ENCODE peak calls at places on chromosomes 11 and 22, in six cellular contexts. T is right cardiac atrium, D is lower lobe of right lung, J is fibroblast of mammary gland, L is endodermal cell, I is HFF-Myc. O is an unnamed sample.

GRCh38 chr11:107590460-107591097 is 368 bp upstream of the ELMOD1 start:
- DNase-seq in T (no peak), D (no peak), J (no peak), L (peak; percentile 67), I (no peak), O (no peak)

GRCh38 chr11:14065153-14065552 is 102.6 kb downstream of the SPON1 start:
- DNase-seq in T (no peak), D (no peak), J (peak; percentile 21), L (no peak), I (no peak), O (no peak)

GRCh38 chr11:93936416-93936815 is 84.7 kb upstream of the HEPHL1 start:
- DNase-seq in T (no peak), D (no peak), J (no peak), L (no peak), I (no peak), O (no peak)

GRCh38 chr11:126414615-126415014 is 59.1 kb downstream of the ST3GAL4 start:
- DNase-seq in T (peak; percentile 79), D (peak; percentile 39), J (no peak), L (no peak), I (no peak), O (no peak)

GRCh38 chr22:23626286-23626975 is 5.7 kb downstream of the DRICH1 start:
- DNase-seq in T (no peak), D (no peak), J (no peak), L (no peak), I (no peak), O (no peak)

GRCh38 chr11:45647329-45647728 is 18.1 kb downstream of the CHST1 start:
- DNase-seq in T (no peak), D (no peak), J (no peak), L (no peak), I (no peak), O (no peak)

GRCh38 chr11:35162795-35163194 is 23.8 kb downstream of the CD44 start:
- DNase-seq in T (no peak), D (no peak), J (peak; percentile 61), L (no peak), I (no peak), O (peak; percentile 47)

GRCh38 chr22:28983190-28983589 is 78.4 kb downstream of the C22orf31 start:
- DNase-seq in T (no peak), D (no peak), J (no peak), L (peak; percentile 68), I (no peak), O (no peak)

GRCh38 chr11:44607987-44608386 is 42.5 kb downstream of the CD82 start:
- DNase-seq in T (no peak), D (no peak), J (peak; percentile 44), L (no peak), I (no peak), O (peak; percentile 48)

GRCh38 chr11:125380756-125381445 is 115.2 kb downstream of the FEZ1 start:
- DNase-seq in T (no peak), D (no peak), J (no peak), L (no peak), I (no peak), O (no peak)

DNA sequence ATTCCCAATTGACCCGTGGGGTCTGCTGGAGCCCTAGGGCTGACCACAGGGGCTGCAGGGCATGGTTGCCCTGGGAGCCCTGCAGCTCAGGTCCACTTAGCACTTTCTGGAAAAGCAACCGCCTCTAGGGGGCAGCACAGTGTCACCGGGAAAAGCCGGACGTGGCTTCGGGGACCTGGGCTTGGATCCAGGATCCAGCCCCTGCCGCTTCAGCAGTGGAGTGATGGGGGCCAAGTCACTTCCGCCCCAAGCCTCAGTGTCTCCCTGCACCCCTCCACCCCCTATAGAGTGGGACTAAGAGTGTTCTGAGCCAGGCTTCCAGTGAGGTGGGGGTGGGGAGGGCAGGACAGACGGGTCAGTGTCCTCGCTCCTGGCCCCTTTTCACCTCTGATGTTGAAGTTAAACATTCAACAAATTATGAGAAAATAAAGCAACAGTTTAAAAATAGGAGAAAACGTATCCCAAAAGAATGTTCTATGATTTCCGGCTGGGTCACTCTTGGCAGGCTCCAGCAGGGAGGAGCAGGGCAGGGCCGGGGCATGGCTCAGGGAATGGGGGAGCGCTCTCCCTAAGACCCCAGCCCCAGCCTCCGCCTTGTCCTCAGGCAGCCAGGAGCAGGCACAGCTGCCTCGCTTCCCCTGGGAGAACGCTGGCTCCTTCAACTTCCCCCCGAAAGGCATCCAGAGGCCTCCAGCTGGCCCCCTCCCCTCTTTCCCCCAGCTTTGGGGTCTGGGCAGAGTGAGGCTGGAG is 96.5 kb upstream of the FGF3 start:
- DNase-seq in T (peak; percentile 95), D (peak; percentile 81), J (peak; percentile 47), L (peak; percentile 97), I (peak; percentile 19), O (peak; percentile 70)
- H3K4me3 ChIP-seq in T (no peak overlapping the region), D (no peak overlapping the region), J (no peak overlapping the region), L (no peak overlapping the region), I (no peak overlapping the region), O (peak overlapping the region; percentile 8)

GRCh38 chr11:85626496-85626895 is 648 bp downstream of the DLG2 start:
- DNase-seq in T (no peak), D (no peak), J (no peak), L (no peak), I (no peak), O (no peak)
- H3K4me3 ChIP-seq in T (peak overlapping the region; percentile 95), D (peak overlapping the region; percentile 78), J (no peak overlapping the region), L (peak overlapping the region; percentile 91), I (peak overlapping the region; percentile 89), O (no peak overlapping the region)

DNA sequence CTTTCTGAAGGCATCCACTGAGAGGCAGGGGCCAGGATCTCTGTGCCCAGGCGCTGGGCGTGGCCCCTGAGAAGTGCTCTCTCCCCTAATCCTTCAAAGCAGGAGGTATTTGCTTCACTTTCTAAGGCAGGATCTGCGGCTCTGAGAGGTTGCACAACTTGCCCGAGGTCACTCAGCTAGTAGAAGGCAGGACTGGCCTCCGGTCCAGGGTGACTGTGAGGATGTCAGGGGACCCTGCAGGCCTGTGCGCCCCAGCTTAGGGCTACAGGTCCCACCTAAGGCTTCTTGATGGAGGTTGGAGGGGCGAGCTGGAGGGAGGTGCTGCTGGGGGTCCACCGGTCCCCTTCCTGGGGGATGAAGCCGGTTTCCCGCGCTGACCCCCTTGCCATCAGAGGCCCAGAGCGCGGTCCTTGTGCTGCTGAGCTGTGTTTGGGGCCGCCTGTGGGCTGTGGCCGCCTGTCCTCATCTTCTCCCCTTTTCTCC is 979 bp downstream of the SMIM38 start:
- DNase-seq in T (no peak), D (peak; percentile 72), J (peak; percentile 7), L (no peak), I (no peak), O (peak; percentile 50)
- H3K4me3 ChIP-seq in T (no peak overlapping the region), D (peak overlapping the region; percentile 25), J (no peak overlapping the region), L (no peak overlapping the region), I (no peak overlapping the region), O (peak overlapping the region; percentile 11)

GRCh38 chr22:38757464-38757757 is 1.6 kb upstream of the SUN2 start:
- DNase-seq in T (no peak), D (no peak), J (no peak), L (no peak), I (no peak), O (no peak)
- H3K4me3 ChIP-seq in T (no peak overlapping the region), D (peak overlapping the region; percentile 72), J (no peak overlapping the region), L (no peak overlapping the region), I (no peak overlapping the region), O (no peak overlapping the region)

GRCh38 chr22:39915295-39915726 is 14.4 kb downstream of the GRAP2 start:
- DNase-seq in T (no peak), D (no peak), J (no peak), L (no peak), I (no peak), O (no peak)
- H3K4me3 ChIP-seq in T (no peak overlapping the region), D (no peak overlapping the region), J (no peak overlapping the region), L (no peak overlapping the region), I (no peak overlapping the region), O (no peak overlapping the region)

DNA sequence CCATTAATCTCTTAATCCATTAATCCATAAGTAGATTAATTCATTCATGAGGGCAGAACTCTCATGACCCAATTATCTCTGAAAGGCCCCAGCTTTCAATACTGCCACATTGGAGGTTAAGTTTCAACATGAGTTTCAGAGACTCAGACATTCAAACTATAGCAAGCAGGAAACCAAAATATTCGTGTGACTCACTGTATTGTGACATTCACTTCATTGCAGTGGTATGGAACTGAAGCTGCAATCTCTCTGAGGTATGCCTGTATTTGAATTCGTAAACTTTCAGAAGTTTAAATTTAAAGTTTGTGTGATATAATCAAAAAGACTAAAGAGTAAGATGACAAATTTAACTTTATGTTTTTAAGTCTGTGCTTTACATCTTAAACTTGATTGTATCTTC is 2.9 kb upstream of the OR52J3 start:
- DNase-seq in T (no peak), D (no peak), J (peak; percentile 16), L (no peak), I (no peak), O (peak; percentile 48)
- H3K4me3 ChIP-seq in T (no peak overlapping the region), D (no peak overlapping the region), J (no peak overlapping the region), L (no peak overlapping the region), I (no peak overlapping the region), O (no peak overlapping the region)

GRCh38 chr11:118304227-118304808 is at the start of gene CD3E:
- DNase-seq in T (no peak), D (no peak), J (no peak), L (no peak), I (no peak), O (no peak)
- H3K4me3 ChIP-seq in T (no peak within 1 kb of the TSS), D (peak within 1 kb of the TSS; percentile 33), J (no peak within 1 kb of the TSS), L (no peak within 1 kb of the TSS), I (no peak within 1 kb of the TSS), O (no peak within 1 kb of the TSS)

GRCh38 chr11:66676931-66677598 is 622 bp downstream of the RBM4B start:
- DNase-seq in T (no peak), D (no peak), J (peak; percentile 6), L (no peak), I (no peak), O (peak; percentile 23)

GRCh38 chr11:66677599-66678375 is at the start of gene RBM4B:
- DNase-seq in T (peak; percentile 99), D (peak; percentile 98), J (peak; percentile 89), L (peak; percentile 99), I (peak; percentile 65), O (peak; percentile 95)

GRCh38 chr11:66676279-66676919 is 1.3 kb downstream of the RBM4B start:
- DNase-seq in T (no peak), D (no peak), J (no peak), L (no peak), I (no peak), O (no peak)

GRCh38 chr11:66670816-66671215 is 6.9 kb downstream of the RBM4B start:
- DNase-seq in T (no peak), D (no peak), J (no peak), L (no peak), I (no peak), O (no peak)

DNA sequence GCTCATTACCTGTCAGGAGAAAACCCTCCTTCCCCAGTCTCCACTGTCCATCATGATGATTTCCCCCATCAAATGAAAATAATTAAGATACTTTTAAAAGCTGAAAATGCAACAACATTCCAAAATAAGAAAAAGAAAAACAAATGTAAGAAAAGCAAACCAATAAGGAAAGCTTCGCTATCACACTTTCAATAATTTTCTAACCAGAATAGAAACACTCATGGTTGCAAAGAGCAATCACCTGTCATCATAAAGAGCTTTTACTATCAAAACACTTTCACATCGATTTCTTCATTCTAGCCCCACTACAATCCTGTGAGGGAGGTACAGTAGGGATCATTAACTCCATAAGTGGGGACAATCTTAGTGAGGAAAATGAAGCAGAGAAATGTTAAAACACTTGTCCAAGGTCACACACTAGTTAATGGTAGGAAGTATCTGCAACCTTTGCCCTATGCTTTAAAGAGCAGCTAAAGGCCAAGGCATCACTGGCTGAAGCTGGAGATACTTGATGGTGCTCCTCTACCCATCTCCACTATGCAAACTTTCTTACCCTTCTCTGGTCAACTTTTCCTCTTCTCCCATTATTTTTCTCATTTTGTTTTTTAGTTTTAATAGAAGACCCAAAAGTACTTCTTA is 2.6 kb downstream of the RBM4B start:
- DNase-seq in T (no peak), D (no peak), J (no peak), L (no peak), I (no peak), O (no peak)
- H3K4me3 ChIP-seq in T (no peak overlapping the region), D (no peak overlapping the region), J (no peak overlapping the region), L (peak overlapping the region; percentile 97), I (no peak overlapping the region), O (no peak overlapping the region)

GRCh38 chr11:130781906-130782305 is 134.4 kb downstream of the SNX19 start:
- DNase-seq in T (no peak), D (no peak), J (peak; percentile 90), L (no peak), I (no peak), O (no peak)
- H3K4me3 ChIP-seq in T (no peak overlapping the region), D (no peak overlapping the region), J (no peak overlapping the region), L (no peak overlapping the region), I (no peak overlapping the region), O (no peak overlapping the region)

O was measured in choroid plexus epithelial cell.